ENCODE peak calls at places on chromosomes 7 and 10, in eight cellular contexts. N, B, V, W, E, I, K and M are unnamed samples.

GRCh38 chr7:7851991-7852390 is 116.6 kb upstream of the GLCCI1 start:
- DNase-seq in N (no peak), B (no peak), V (no peak), W (no peak), E (no peak), I (no peak), K (no peak), M (peak; percentile 8)

GRCh38 chr10:80137031-80137712 is 4.6 kb downstream of the PLAC9 start:
- DNase-seq in N (peak; percentile 68), B (no peak), V (no peak), W (no peak), E (peak; percentile 25), I (no peak), K (no peak), M (no peak)

GRCh38 chr10:77513783-77514331 is 123.8 kb downstream of the KCNMA1 start:
- DNase-seq in N (peak; percentile 73), B (no peak), V (no peak), W (peak; percentile 42), E (peak; percentile 62), I (no peak), K (no peak), M (peak; percentile 97)

GRCh38 chr7:80859272-80859970 is 59.4 kb downstream of the SEMA3C start:
- DNase-seq in N (peak; percentile 34), B (no peak), V (no peak), W (no peak), E (no peak), I (no peak), K (no peak), M (peak; percentile 65)

GRCh38 chr7:107666804-107667203 is 6.2 kb downstream of the SLC26A4 start:
- DNase-seq in N (no peak), B (no peak), V (no peak), W (no peak), E (no peak), I (no peak), K (no peak), M (no peak)

GRCh38 chr7:130695840-130696239 is 9.5 kb upstream of the TSGA13 start:
- DNase-seq in N (no peak), B (no peak), V (no peak), W (no peak), E (no peak), I (no peak), K (no peak), M (peak; percentile 41)

GRCh38 chr7:142017451-142017850 is 21.8 kb downstream of the MGAM start:
- DNase-seq in N (no peak), B (no peak), V (no peak), W (no peak), E (no peak), I (no peak), K (no peak), M (no peak)

GRCh38 chr7:133053321-133053891 is 28.5 kb downstream of the CHCHD3 start:
- DNase-seq in N (peak; percentile 88), B (no peak), V (no peak), W (peak; percentile 92), E (no peak), I (no peak), K (no peak), M (peak; percentile 88)

GRCh38 chr7:117190746-117191435 is 132.0 kb downstream of the WNT2 start:
- DNase-seq in N (no peak), B (no peak), V (no peak), W (no peak), E (no peak), I (no peak), K (no peak), M (peak; percentile 54)

GRCh38 chr10:71990706-71991269 is 26.6 kb downstream of the CHST3 start:
- DNase-seq in N (no peak), B (no peak), V (no peak), W (no peak), E (no peak), I (no peak), K (no peak), M (no peak)

GRCh38 chr7:106289848-106290247 is 5.1 kb upstream of the NAMPT start:
- DNase-seq in N (no peak), B (no peak), V (no peak), W (no peak), E (no peak), I (no peak), K (no peak), M (peak; percentile 48)

GRCh38 chr7:70006411-70006920 is 408.2 kb downstream of the AUTS2 start:
- DNase-seq in N (no peak), B (no peak), V (no peak), W (no peak), E (no peak), I (no peak), K (no peak), M (no peak)

GRCh38 chr10:17175551-17175950 is 25.9 kb downstream of the TRDMT1 start:
- DNase-seq in N (peak; percentile 31), B (no peak), V (no peak), W (no peak), E (no peak), I (no peak), K (no peak), M (peak; percentile 55)

GRCh38 chr10:98344589-98345038 is 70.4 kb downstream of the PYROXD2 start:
- DNase-seq in N (peak; percentile 81), B (no peak), V (no peak), W (no peak), E (no peak), I (no peak), K (no peak), M (no peak)